ENCODE peak calls at places on chromosome 13, in ten cellular contexts. D is aorta; B is activated B cell treated with CpG ODN at 0.5 μM for 24 hours; J is effector memory CD4-positive, alpha-beta T cell; Z is Calu3; O is activated CD4-positive, alpha-beta T cell treated with anti-CD3 and anti-CD28 coated beads, Interleukin-2, amount 50 U/mL, for 24 hours; L is ovary; K is GM18507; I is caudate nucleus; C is fibroblast of gingiva. X is an unnamed sample.

GRCh38 chr13:113828282-113828825 is 35.5 kb downstream of the GAS6 start:
- DNase-seq in D (no peak), B (no peak), J (no peak), Z (no peak), O (no peak), L (no peak), K (no peak), I (no peak), C (no peak), X (no peak)

GRCh38 chr13:24232474-24232873 is 72.0 kb downstream of the SPATA13 start:
- DNase-seq in D (no peak), B (no peak), J (no peak), Z (no peak), O (no peak), L (no peak), K (no peak), I (no peak), C (no peak), X (no peak)

GRCh38 chr13:20424959-20425358 is 100.7 kb downstream of the CRYL1 start:
- DNase-seq in D (no peak), B (no peak), J (no peak), Z (no peak), O (no peak), L (peak), K (no peak), I (no peak), C (no peak), X (no peak)

GRCh38 chr13:42001580-42001979 is 40.7 kb upstream of the VWA8 start:
- DNase-seq in D (no peak), B (no peak), J (no peak), Z (peak), O (no peak), L (peak), K (no peak), I (no peak), C (peak), X (no peak)

GRCh38 chr13:22915442-22916082 is 265.2 kb upstream of the SGCG start:
- DNase-seq in D (peak), B (no peak), J (no peak), Z (peak), O (no peak), L (peak), K (no peak), I (peak), C (peak), X (no peak)

GRCh38 chr13:55090612-55091011 is 2050.1 kb upstream of the PRR20A start:
- DNase-seq in D (no peak), B (no peak), J (no peak), Z (no peak), O (no peak), L (no peak), K (no peak), I (no peak), C (no peak), X (no peak)

GRCh38 chr13:112453874-112454647 is 77.9 kb downstream of the SPACA7 start:
- DNase-seq in D (no peak), B (no peak), J (no peak), Z (no peak), O (no peak), L (no peak), K (no peak), I (no peak), C (no peak), X (no peak)

GRCh38 chr13:73536865-73537264 is 478.1 kb downstream of the KLF5 start:
- DNase-seq in D (no peak), B (no peak), J (no peak), Z (no peak), O (no peak), L (no peak), K (no peak), I (no peak), C (no peak), X (no peak)

GRCh38 chr13:32140109-32140508 is 108.5 kb downstream of the FRY start:
- DNase-seq in D (no peak), B (no peak), J (no peak), Z (no peak), O (no peak), L (no peak), K (no peak), I (no peak), C (no peak), X (no peak)

GRCh38 chr13:52695856-52696255 is 43.2 kb downstream of the SUGT1 start:
- DNase-seq in D (no peak), B (no peak), J (no peak), Z (no peak), O (peak), L (no peak), K (no peak), I (no peak), C (peak), X (no peak)

GRCh38 chr13:21240586-21240985 is 64.1 kb downstream of the MRPL57 start:
- DNase-seq in D (no peak), B (no peak), J (no peak), Z (no peak), O (no peak), L (no peak), K (no peak), I (no peak), C (peak), X (no peak)

GRCh38 chr13:70338608-70339007 is 230.4 kb upstream of the KLHL1 start:
- DNase-seq in D (no peak), B (no peak), J (no peak), Z (no peak), O (no peak), L (no peak), K (no peak), I (no peak), C (no peak), X (no peak)

GRCh38 chr13:101262306-101262705 is 154.0 kb downstream of the NALCN start:
- DNase-seq in D (no peak), B (no peak), J (no peak), Z (no peak), O (no peak), L (no peak), K (no peak), I (no peak), C (no peak), X (no peak)

GRCh38 chr13:62613819-62614218 is 1198.2 kb upstream of the PCDH20 start:
- DNase-seq in D (no peak), B (no peak), J (no peak), Z (no peak), O (no peak), L (no peak), K (no peak), I (no peak), C (no peak), X (no peak)

GRCh38 chr13:31409678-31410356 is 210.0 kb downstream of the B3GLCT start:
- DNase-seq in D (no peak), B (no peak), J (no peak), Z (no peak), O (no peak), L (no peak), K (no peak), I (no peak), C (no peak), X (no peak)

GRCh38 chr13:105721056-105721455 is 814.4 kb downstream of the EFNB2 start:
- DNase-seq in D (no peak), B (no peak), J (no peak), Z (no peak), O (no peak), L (no peak), K (no peak), I (no peak), C (peak), X (no peak)

GRCh38 chr13:44302233-44302632 is 71.4 kb upstream of the SERP2 start:
- DNase-seq in D (no peak), B (no peak), J (no peak), Z (no peak), O (no peak), L (no peak), K (no peak), I (no peak), C (no peak), X (no peak)

GRCh38 chr13:45882626-45883025 is 31.1 kb upstream of the SIAH3 start:
- DNase-seq in D (no peak), B (no peak), J (no peak), Z (no peak), O (no peak), L (no peak), K (no peak), I (no peak), C (no peak), X (no peak)

GRCh38 chr13:61880576-61881283 is 465.1 kb upstream of the PCDH20 start:
- DNase-seq in D (no peak), B (no peak), J (no peak), Z (no peak), O (no peak), L (no peak), K (no peak), I (no peak), C (no peak), X (no peak)

GRCh38 chr13:40148103-40148502 is 492.6 kb downstream of the COG6 start:
- DNase-seq in D (no peak), B (no peak), J (peak), Z (no peak), O (peak), L (no peak), K (no peak), I (no peak), C (no peak), X (no peak)

GRCh38 chr13:78497702-78498319 is 105.5 kb downstream of the POU4F1 start:
- DNase-seq in D (no peak), B (no peak), J (no peak), Z (no peak), O (no peak), L (no peak), K (no peak), I (no peak), C (no peak), X (no peak)

GRCh38 chr13:48888613-48889012 is 87.1 kb upstream of the FNDC3A start:
- DNase-seq in D (no peak), B (no peak), J (no peak), Z (no peak), O (no peak), L (no peak), K (no peak), I (no peak), C (no peak), X (no peak)

GRCh38 chr13:98494769-98495168 is 82.1 kb downstream of the STK24 start:
- DNase-seq in D (no peak), B (no peak), J (no peak), Z (no peak), O (no peak), L (no peak), K (no peak), I (no peak), C (no peak), X (peak)

GRCh38 chr13:107563099-107563925 is 652.0 kb downstream of the LIG4 start:
- DNase-seq in D (no peak), B (no peak), J (no peak), Z (no peak), O (no peak), L (no peak), K (no peak), I (no peak), C (peak), X (no peak)

GRCh38 chr13:49218493-49219051 is 1.6 kb upstream of the MLNR start:
- DNase-seq in D (no peak), B (no peak), J (no peak), Z (no peak), O (no peak), L (no peak), K (no peak), I (no peak), C (no peak), X (no peak)

GRCh38 chr13:108176685-108177274 is 38.6 kb downstream of the LIG4 start:
- DNase-seq in D (no peak), B (peak), J (peak), Z (peak), O (peak), L (no peak), K (no peak), I (no peak), C (no peak), X (no peak)

GRCh38 chr13:66048888-66049287 is 1181.2 kb downstream of the PCDH9 start:
- DNase-seq in D (no peak), B (no peak), J (no peak), Z (no peak), O (no peak), L (no peak), K (no peak), I (no peak), C (no peak), X (no peak)

GRCh38 chr13:65497265-65497664 is 1732.9 kb downstream of the PCDH9 start:
- DNase-seq in D (no peak), B (no peak), J (no peak), Z (no peak), O (no peak), L (no peak), K (no peak), I (no peak), C (no peak), X (no peak)

GRCh38 chr13:35392768-35393167 is 83.7 kb downstream of the MAB21L1 start:
- DNase-seq in D (no peak), B (no peak), J (no peak), Z (no peak), O (no peak), L (no peak), K (no peak), I (no peak), C (no peak), X (no peak)

GRCh38 chr13:46492946-46493345 is 60.0 kb upstream of the LRCH1 start:
- DNase-seq in D (no peak), B (no peak), J (no peak), Z (peak), O (peak), L (no peak), K (no peak), I (no peak), C (peak), X (no peak)

GRCh38 chr13:110984798-110985197 is 69.9 kb upstream of the ANKRD10 start:
- DNase-seq in D (no peak), B (no peak), J (no peak), Z (no peak), O (no peak), L (no peak), K (no peak), I (no peak), C (no peak), X (no peak)

GRCh38 chr13:27822258-27822872 is 30.1 kb downstream of the GSX1 start:
- DNase-seq in D (no peak), B (no peak), J (no peak), Z (no peak), O (no peak), L (no peak), K (no peak), I (no peak), C (no peak), X (no peak)

GRCh38 chr13:75931116-75931515 is 295.0 kb downstream of the LMO7 start:
- DNase-seq in D (no peak), B (no peak), J (no peak), Z (no peak), O (no peak), L (no peak), K (no peak), I (no peak), C (no peak), X (no peak)

GRCh38 chr13:30346159-30346788 is 38.9 kb upstream of the KATNAL1 start:
- DNase-seq in D (no peak), B (no peak), J (peak), Z (peak), O (peak), L (no peak), K (peak), I (no peak), C (no peak), X (no peak)

GRCh38 chr13:109145631-109146030 is 516.2 kb downstream of the MYO16 start:
- DNase-seq in D (no peak), B (no peak), J (no peak), Z (no peak), O (no peak), L (peak), K (no peak), I (no peak), C (peak), X (no peak)

GRCh38 chr13:45206340-45206739 is 5.5 kb upstream of the KCTD4 start:
- DNase-seq in D (no peak), B (no peak), J (no peak), Z (no peak), O (peak), L (no peak), K (no peak), I (no peak), C (peak), X (no peak)

GRCh38 chr13:92963029-92963428 is 263.6 kb upstream of the GPC6 start:
- DNase-seq in D (no peak), B (no peak), J (no peak), Z (no peak), O (no peak), L (no peak), K (no peak), I (no peak), C (no peak), X (no peak)

X was measured in sciatic nerve.